ENCODE peak calls at places on chromosome 19, in eight cellular contexts. B, D, R, A, X, K, N and Y are unnamed samples.

GRCh38 chr19:43316591-43317319 is 36.7 kb upstream of the CD177 start:
- DNase-seq in D (peak), A (peak), B (no peak), K (peak), N (no peak), X (peak), R (peak), Y (no peak)

GRCh38 chr19:35142531-35143230 is 374 bp upstream of the FXYD7 start:
- DNase-seq in R (peak), A (peak), K (no peak), D (peak), B (peak), N (no peak), X (peak), Y (no peak)

GRCh38 chr19:4717191-4717965 is 6.3 kb downstream of the DPP9 start:
- DNase-seq in R (peak), K (peak), X (no peak), A (no peak), N (no peak), B (no peak), D (peak), Y (no peak)

GRCh38 chr19:17076539-17076919 is 952 bp downstream of the MYO9B start:
- DNase-seq in R (no peak), A (peak), K (no peak), D (no peak), B (no peak), X (no peak), N (no peak), Y (no peak)

GRCh38 chr19:52115526-52116053 is 20.0 kb upstream of the ZNF841 start:
- DNase-seq in X (no peak), D (no peak), K (no peak), N (no peak), A (no peak), R (no peak), B (no peak), Y (no peak)

GRCh38 chr19:16027528-16027927 is 48.8 kb upstream of the TPM4 start:
- DNase-seq in B (no peak), K (no peak), D (no peak), N (no peak), R (no peak), A (no peak), X (no peak), Y (no peak)

GRCh38 chr19:17103177-17103576 is 27.6 kb downstream of the MYO9B start:
- DNase-seq in B (no peak), A (peak), X (peak), D (peak), N (no peak), R (peak), K (no peak), Y (no peak)

GRCh38 chr19:16263115-16263839 is 61.3 kb upstream of the KLF2 start:
- DNase-seq in D (no peak), A (no peak), B (no peak), R (no peak), N (no peak), X (no peak), K (no peak), Y (no peak)

GRCh38 chr19:18651300-18651699 is 14.5 kb downstream of the KLHL26 start:
- DNase-seq in B (no peak), A (no peak), D (no peak), N (no peak), K (no peak), R (no peak), X (no peak), Y (no peak)

GRCh38 chr19:4362871-4363545 is 19.6 kb downstream of the MPND start:
- DNase-seq in B (no peak), R (no peak), A (no peak), K (no peak), N (peak), X (no peak), D (no peak), Y (no peak)

GRCh38 chr19:8457802-8458201 is 13.0 kb downstream of the HNRNPM start:
- DNase-seq in A (no peak), X (no peak), R (no peak), D (no peak), N (no peak), B (no peak), K (no peak), Y (no peak)

GRCh38 chr19:8454218-8454617 is 9.4 kb downstream of the HNRNPM start:
- DNase-seq in N (no peak), D (no peak), B (no peak), X (no peak), A (no peak), K (no peak), R (no peak), Y (no peak)

GRCh38 chr19:8457209-8457608 is 12.4 kb downstream of the HNRNPM start:
- DNase-seq in A (no peak), N (no peak), K (no peak), R (no peak), X (no peak), B (no peak), D (no peak), Y (no peak)

GRCh38 chr19:8455018-8455417 is 10.2 kb downstream of the HNRNPM start:
- DNase-seq in X (no peak), N (no peak), K (no peak), A (no peak), R (no peak), B (no peak), D (no peak), Y (no peak)

GRCh38 chr19:8456064-8456463 is 11.3 kb downstream of the HNRNPM start:
- DNase-seq in N (no peak), A (peak), B (no peak), D (no peak), K (no peak), X (no peak), R (no peak), Y (no peak)
- TF ChIP-seq CTCF in N (no peak), A (no peak), B (no peak), D (peak), K (peak), X (peak), R (peak), Y (peak)

GRCh38 chr19:31160346-31160926 is 188.8 kb downstream of the TSHZ3 start:
- DNase-seq in R (no peak), N (no peak), D (peak), A (no peak), X (no peak), K (peak), B (no peak), Y (no peak)
- TF ChIP-seq CTCF in R (no peak), N (no peak), D (no peak), A (no peak), X (no peak), K (no peak), B (no peak), Y (no peak)

DNA sequence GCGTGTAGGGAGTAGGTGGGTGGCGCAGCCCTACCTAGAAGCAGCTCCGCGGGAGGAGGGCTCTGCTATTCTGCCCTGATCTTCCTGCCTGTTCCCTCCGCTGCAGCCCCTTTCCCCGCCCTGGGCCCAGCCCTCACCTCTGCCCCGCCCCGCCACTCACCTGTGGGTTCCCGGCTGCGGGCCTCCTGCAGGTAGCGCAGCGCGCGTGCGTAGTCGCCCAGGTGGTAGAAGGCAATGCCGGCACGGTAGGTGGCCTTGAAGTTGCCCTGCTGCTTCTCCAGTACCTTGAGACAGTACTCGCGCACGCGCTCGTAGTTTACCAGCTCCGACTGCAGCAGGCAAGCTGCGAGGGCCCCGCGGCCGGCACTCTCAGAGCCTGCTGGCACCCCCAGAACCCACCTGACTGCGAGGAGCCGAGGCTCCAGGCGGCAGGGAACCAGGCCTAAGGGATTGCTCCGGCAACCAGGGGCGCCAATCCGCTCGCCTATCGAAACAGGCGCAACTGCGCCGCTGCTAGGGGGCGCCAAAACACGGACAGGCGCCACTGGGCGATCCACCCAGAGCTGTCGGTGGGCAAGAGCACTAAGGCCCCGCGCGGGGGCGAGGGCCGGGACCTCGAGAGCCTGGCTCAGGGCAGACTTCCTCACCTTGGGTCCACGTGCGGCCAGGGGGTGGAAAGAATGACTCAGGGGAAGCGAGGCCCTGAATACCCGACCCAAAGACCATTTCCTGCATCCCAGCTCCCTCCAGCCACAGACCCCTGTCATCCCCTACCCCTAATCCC is 965 bp downstream of the TTC9B start:
- DNase-seq in K (no peak), X (peak), A (peak), D (no peak), B (no peak), N (no peak), R (no peak), Y (no peak)
- TF ChIP-seq CTCF in K (peak), X (peak), A (peak), D (peak), B (no peak), N (no peak), R (peak), Y (peak)

GRCh38 chr19:58368561-58369360 is 6.2 kb upstream of the ZNF497 start:
- DNase-seq in R (no peak), D (no peak), K (no peak), N (no peak), X (no peak), A (no peak), B (no peak), Y (no peak)

GRCh38 chr19:58367698-58368454 is 5.3 kb upstream of the ZNF497 start:
- DNase-seq in K (no peak), N (no peak), D (no peak), R (no peak), A (no peak), B (no peak), X (no peak), Y (no peak)

GRCh38 chr19:58374200-58374599 is 6.6 kb downstream of the ZNF837 start:
- DNase-seq in D (peak), A (no peak), R (peak), B (no peak), K (no peak), N (no peak), X (no peak), Y (no peak)

GRCh38 chr19:58366576-58367430 is 4.3 kb upstream of the ZNF497 start:
- DNase-seq in N (no peak), R (no peak), X (no peak), D (no peak), B (no peak), K (no peak), A (no peak), Y (no peak)

GRCh38 chr19:58372311-58373133 is 8.3 kb downstream of the ZNF837 start:
- DNase-seq in A (no peak), B (no peak), D (no peak), X (no peak), R (no peak), N (no peak), K (no peak), Y (no peak)
- TF ChIP-seq CTCF in A (peak), B (no peak), D (peak), X (peak), R (peak), N (no peak), K (no peak), Y (peak)

GRCh38 chr19:50910722-50911121 is 473 bp downstream of the KLK4 start:
- DNase-seq in K (no peak), A (no peak), D (no peak), B (no peak), R (no peak), N (no peak), X (no peak), Y (no peak)

GRCh38 chr19:50909240-50910070 is 1.7 kb downstream of the KLK4 start:
- DNase-seq in R (peak), A (peak), X (peak), B (peak), K (no peak), D (peak), N (no peak), Y (peak)

GRCh38 chr19:50908311-50908710 is 2.9 kb downstream of the KLK4 start:
- DNase-seq in R (no peak), B (no peak), X (no peak), A (no peak), K (no peak), N (no peak), D (no peak), Y (no peak)

GRCh38 chr19:50902640-50903039 is 8.6 kb downstream of the KLK4 start:
- DNase-seq in B (no peak), X (no peak), D (no peak), N (no peak), K (no peak), A (no peak), R (no peak), Y (no peak)

DNA sequence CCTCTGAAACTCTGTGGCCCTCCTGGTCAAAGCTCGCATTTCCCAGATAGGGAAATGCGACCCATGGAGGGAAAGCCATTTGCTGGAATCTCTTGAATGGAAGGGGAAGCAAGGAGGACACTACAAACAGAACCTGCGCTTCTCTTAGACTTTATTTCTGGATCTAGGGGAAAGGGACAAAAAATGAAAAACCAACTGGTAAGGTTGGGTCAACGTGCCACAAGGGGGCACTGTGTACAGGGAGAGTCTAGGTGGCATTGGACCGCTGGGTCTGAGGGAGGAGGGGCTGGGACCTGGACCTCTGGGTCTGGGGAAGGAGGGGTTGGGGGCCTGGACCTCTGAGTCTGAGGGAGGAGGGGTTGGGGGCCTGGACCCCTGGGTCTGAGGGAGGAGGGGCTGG is 5.0 kb downstream of the KLK4 start:
- DNase-seq in X (peak), K (no peak), N (no peak), D (peak), R (peak), A (peak), B (no peak), Y (no peak)
- TF ChIP-seq CTCF in X (peak), K (peak), N (no peak), D (peak), R (peak), A (peak), B (peak), Y (peak)

GRCh38 chr19:45852941-45853340 is 10.0 kb downstream of the SYMPK start:
- DNase-seq in R (no peak), N (no peak), K (peak), D (no peak), X (no peak), A (no peak), B (no peak), Y (no peak)

GRCh38 chr19:45852145-45852750 is 10.7 kb downstream of the SYMPK start:
- DNase-seq in X (no peak), R (no peak), N (no peak), K (peak), A (no peak), D (peak), B (no peak), Y (no peak)

GRCh38 chr19:45854167-45854778 is 8.7 kb downstream of the SYMPK start:
- DNase-seq in R (no peak), B (no peak), X (no peak), N (no peak), D (no peak), K (no peak), A (no peak), Y (no peak)

GRCh38 chr19:45847661-45848060 is 15.3 kb downstream of the SYMPK start:
- DNase-seq in A (no peak), X (no peak), D (no peak), K (no peak), R (no peak), N (no peak), B (no peak), Y (no peak)

GRCh38 chr19:45848922-45849321 is 14.0 kb downstream of the SYMPK start:
- DNase-seq in A (no peak), K (no peak), B (no peak), D (peak), X (no peak), R (peak), N (no peak), Y (no peak)
- TF ChIP-seq CTCF in A (peak), K (peak), B (no peak), D (peak), X (peak), R (peak), N (no peak), Y (peak)

DNA sequence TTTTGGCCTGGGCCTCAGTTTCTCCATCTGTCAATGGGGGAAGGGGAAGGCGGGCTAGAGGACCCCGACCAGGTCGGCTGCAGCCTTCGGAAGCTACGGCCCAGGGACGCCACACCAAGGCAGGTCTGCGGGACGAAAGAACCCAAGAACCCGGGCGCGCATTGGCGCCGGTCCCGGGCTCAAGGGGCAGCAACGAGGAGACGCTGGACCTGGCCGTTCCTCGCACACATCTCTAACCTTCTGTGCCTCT is 739 bp upstream of the ILF3 start:
- DNase-seq in R (no peak), X (no peak), K (no peak), D (no peak), N (no peak), A (no peak), B (no peak), Y (no peak)
- TF ChIP-seq CTCF in R (no peak), X (peak), K (no peak), D (no peak), N (no peak), A (no peak), B (no peak), Y (no peak)

GRCh38 chr19:46076031-46076880 is 35.5 kb upstream of the IGFL4 start:
- DNase-seq in D (no peak), A (no peak), B (no peak), X (no peak), R (no peak), K (no peak), N (no peak), Y (no peak)

GRCh38 chr19:46077815-46078167 is 37.0 kb upstream of the IGFL4 start:
- DNase-seq in B (no peak), X (no peak), D (no peak), N (no peak), A (no peak), R (no peak), K (no peak), Y (no peak)

GRCh38 chr19:46080561-46080960 is 39.8 kb upstream of the IGFL4 start:
- DNase-seq in K (peak), A (no peak), B (peak), N (no peak), D (peak), R (peak), X (no peak), Y (no peak)

GRCh38 chr19:46073268-46073922 is 32.6 kb upstream of the IGFL4 start:
- DNase-seq in K (peak), R (no peak), X (no peak), B (no peak), N (no peak), D (peak), A (no peak), Y (no peak)

GRCh38 chr19:46076951-46077814 is 36.4 kb upstream of the IGFL4 start:
- DNase-seq in N (no peak), B (peak), D (peak), K (peak), R (peak), A (peak), X (peak), Y (peak)
- TF ChIP-seq CTCF in N (peak), B (peak), D (peak), K (peak), R (no peak), A (peak), X (peak), Y (peak)

DNA sequence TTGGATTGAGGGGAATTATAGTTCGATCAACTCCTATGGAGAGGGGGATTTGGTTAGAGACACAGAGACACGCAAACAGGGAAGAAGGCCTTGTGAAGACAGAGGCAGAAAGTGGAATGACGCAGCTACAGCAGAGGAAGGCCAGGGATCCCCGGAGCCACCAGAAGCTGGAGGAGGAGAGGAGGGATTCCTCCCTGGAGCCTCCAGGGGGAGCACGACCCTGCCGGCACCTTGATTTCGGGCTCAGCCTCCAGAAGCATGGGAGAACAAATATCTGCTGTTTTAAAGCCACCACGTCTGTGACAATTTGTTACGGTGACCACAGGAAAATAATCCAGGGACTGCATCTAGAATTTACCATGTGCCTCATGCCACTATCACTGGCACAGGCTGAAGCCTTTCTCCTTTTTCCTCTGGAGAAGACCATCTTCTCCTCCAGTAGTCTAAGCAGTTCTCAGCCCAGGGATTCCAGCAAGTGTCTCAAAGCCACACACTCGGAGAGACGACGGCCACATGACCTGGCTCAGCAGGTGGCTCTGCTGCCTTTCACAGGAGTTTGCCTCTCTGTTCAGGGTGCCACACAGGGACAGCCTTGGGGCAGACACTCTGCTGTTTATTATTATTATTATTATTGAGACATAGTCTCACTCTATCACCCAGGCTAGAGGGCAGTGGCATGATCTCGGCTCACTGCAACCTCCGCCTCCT is 39.9 kb upstream of the CCNE1 start:
- DNase-seq in A (peak), X (peak), R (peak), K (peak), N (no peak), D (peak), B (no peak), Y (no peak)
- TF ChIP-seq CTCF in A (peak), X (peak), R (peak), K (peak), N (peak), D (peak), B (peak), Y (peak)